ENCODE peak calls at places on chromosomes 12 and 14, in eight cellular contexts. P is GM12865, O is AG09309, D is fibroblast of lung, C is fibroblast of pulmonary artery, I is Calu3, X is GM13977, Z is heart right ventricle. V is an unnamed sample.

GRCh38 chr12:10354502-10354901 is 35.3 kb downstream of the KLRK1 start:
- DNase-seq in O (no peak), P (no peak), C (peak), I (no peak), D (no peak), Z (no peak), X (no peak), V (no peak)

GRCh38 chr14:90088160-90088559 is 26.4 kb downstream of the KCNK13 start:
- DNase-seq in O (peak), I (no peak), Z (no peak), P (no peak), X (no peak), C (no peak), D (peak), V (no peak)

GRCh38 chr12:12439636-12440035 is 82.8 kb downstream of the BORCS5 start:
- DNase-seq in X (no peak), P (no peak), D (peak), Z (no peak), I (peak), C (peak), O (no peak), V (peak)

GRCh38 chr12:123067654-123068053 is 83.2 kb downstream of the PITPNM2 start:
- DNase-seq in I (no peak), D (no peak), Z (peak), X (no peak), P (no peak), O (no peak), C (no peak), V (no peak)

GRCh38 chr14:32078794-32079663 is 1.9 kb downstream of the ARHGAP5 start:
- DNase-seq in O (no peak), Z (no peak), I (no peak), X (no peak), P (peak), D (peak), C (peak), V (peak)

GRCh38 chr14:22375321-22375930 is 213.6 kb downstream of the DAD1 start:
- DNase-seq in C (peak), P (peak), X (no peak), D (peak), Z (no peak), O (no peak), I (peak), V (no peak)

GRCh38 chr14:91985008-91985407 is 37.5 kb upstream of the FBLN5 start:
- DNase-seq in D (peak), O (no peak), X (no peak), I (no peak), C (peak), P (no peak), Z (no peak), V (no peak)

GRCh38 chr12:7374423-7375144 is 69.4 kb downstream of the CD163L1 start:
- DNase-seq in I (peak), O (peak), D (no peak), Z (peak), X (peak), P (peak), C (peak), V (peak)

GRCh38 chr14:102923920-102924486 is 1.5 kb downstream of the AMN start:
- DNase-seq in P (no peak), X (no peak), O (no peak), D (no peak), C (no peak), I (no peak), Z (no peak), V (no peak)

GRCh38 chr12:19444097-19444496 is 4.8 kb downstream of the AEBP2 start:
- DNase-seq in I (no peak), P (no peak), D (no peak), X (no peak), C (no peak), O (no peak), Z (no peak), V (no peak)

GRCh38 chr12:116125981-116126566 is 151.4 kb downstream of the MED13L start:
- DNase-seq in I (no peak), D (peak), C (no peak), P (no peak), O (no peak), X (no peak), Z (no peak), V (no peak)

GRCh38 chr12:114265036-114265435 is 140.9 kb downstream of the TBX5 start:
- DNase-seq in Z (peak), O (no peak), I (no peak), D (peak), C (no peak), P (no peak), X (no peak), V (no peak)

GRCh38 chr14:99971929-99972747 is 93.1 kb upstream of the EVL start:
- DNase-seq in D (no peak), X (no peak), P (peak), I (no peak), O (no peak), Z (peak), C (no peak), V (peak)

GRCh38 chr14:61761557-61761956 is 663 bp upstream of the SNAPC1 start:
- DNase-seq in D (no peak), C (no peak), Z (no peak), I (no peak), X (no peak), P (no peak), O (no peak), V (peak)

GRCh38 chr14:100292301-100292775 is 13.9 kb downstream of the SLC25A29 start:
- DNase-seq in X (no peak), P (no peak), O (no peak), I (no peak), D (no peak), C (no peak), Z (no peak), V (no peak)

GRCh38 chr12:22169281-22169824 is 123.3 kb downstream of the CMAS start:
- DNase-seq in X (no peak), D (no peak), O (no peak), P (no peak), I (no peak), C (no peak), Z (no peak), V (no peak)

GRCh38 chr12:22172501-22172900 is 126.5 kb downstream of the CMAS start:
- DNase-seq in Z (no peak), P (no peak), X (no peak), I (no peak), C (no peak), D (no peak), O (no peak), V (no peak)

DNA sequence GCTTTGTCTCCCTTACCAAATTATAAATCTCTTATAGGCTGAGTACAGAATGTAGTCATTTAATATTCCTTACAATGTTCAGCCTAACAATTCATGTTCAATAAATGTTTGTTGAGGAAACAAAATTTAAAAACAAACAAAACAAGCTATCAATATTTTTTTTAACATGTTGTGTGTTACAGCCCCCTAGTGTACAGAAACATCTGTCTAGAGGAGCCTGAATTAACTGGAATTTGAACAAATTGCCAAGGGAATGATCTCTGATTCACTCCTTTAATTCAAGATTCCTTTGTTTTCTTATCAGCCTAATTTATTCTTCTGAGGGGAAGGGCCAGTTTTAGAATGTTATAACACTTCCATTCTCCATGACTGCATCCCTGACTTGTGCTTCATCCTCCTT is 127.1 kb downstream of the CMAS start:
- DNase-seq in X (no peak), D (no peak), P (no peak), I (no peak), O (no peak), C (peak), Z (no peak), V (no peak)
- TF ChIP-seq CTCF in X (peak), D (peak), P (no peak), I (no peak), O (no peak), C (peak), Z (peak), V (peak)

DNA sequence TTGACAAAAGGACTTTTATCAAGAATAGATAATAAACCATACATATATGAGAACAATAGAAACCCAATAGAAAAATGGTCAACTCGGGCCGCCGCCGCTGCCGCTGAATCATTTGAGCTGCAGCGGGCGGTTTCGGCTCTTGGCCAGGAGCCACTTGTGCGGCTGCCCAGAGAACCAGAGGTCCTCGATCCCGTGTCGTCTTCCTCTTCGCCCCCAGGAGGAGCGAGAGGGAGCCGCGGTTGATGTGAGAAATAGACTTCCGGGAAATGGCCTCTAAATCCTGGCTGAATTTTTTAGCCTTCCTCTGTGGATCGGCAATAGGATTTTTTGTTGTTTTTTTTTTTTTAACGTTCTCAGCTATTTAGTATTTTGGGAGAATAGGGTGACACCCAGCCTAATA is 44.8 kb downstream of the CPSF6 start:
- DNase-seq in Z (peak), O (no peak), P (no peak), D (peak), C (peak), I (peak), X (no peak), V (peak)
- TF ChIP-seq CTCF in Z (peak), O (peak), P (no peak), D (no peak), C (peak), I (no peak), X (no peak), V (no peak)

GRCh38 chr14:104138098-104138890 is at the start of gene KIF26A:
- DNase-seq in O (no peak), P (no peak), Z (peak), X (no peak), I (no peak), C (no peak), D (no peak), V (peak)

GRCh38 chr14:104135904-104136471 is 2.4 kb upstream of the KIF26A start:
- DNase-seq in D (no peak), O (no peak), C (no peak), I (no peak), X (no peak), P (no peak), Z (peak), V (no peak)

GRCh38 chr14:104137297-104138097 is 890 bp upstream of the KIF26A start:
- DNase-seq in C (peak), I (peak), O (no peak), Z (peak), D (peak), X (peak), P (peak), V (peak)

GRCh38 chr14:104135121-104135903 is 3.1 kb upstream of the KIF26A start:
- DNase-seq in Z (peak), I (peak), P (peak), X (no peak), D (peak), O (no peak), C (peak), V (peak)

GRCh38 chr14:104136472-104137296 is 1.7 kb upstream of the KIF26A start:
- DNase-seq in Z (peak), P (no peak), X (no peak), I (no peak), C (no peak), O (no peak), D (no peak), V (peak)
- TF ChIP-seq CTCF in Z (no peak), P (no peak), X (no peak), I (no peak), C (no peak), O (no peak), D (no peak), V (no peak)

GRCh38 chr12:3964404-3964803 is 91.2 kb upstream of the PARP11 start:
- DNase-seq in D (no peak), P (peak), C (no peak), X (peak), Z (no peak), O (no peak), I (no peak), V (peak)
- TF ChIP-seq CTCF in D (peak), P (peak), C (peak), X (peak), Z (peak), O (peak), I (no peak), V (no peak)

GRCh38 chr12:52242442-52243263 is 9.6 kb downstream of the KRT7 start:
- DNase-seq in D (no peak), C (no peak), X (peak), Z (no peak), P (no peak), I (no peak), O (no peak), V (no peak)

GRCh38 chr12:52238916-52239649 is 6.0 kb downstream of the KRT7 start:
- DNase-seq in P (no peak), Z (no peak), X (no peak), I (no peak), D (no peak), C (no peak), O (no peak), V (no peak)

GRCh38 chr12:52239767-52240166 is 6.7 kb downstream of the KRT7 start:
- DNase-seq in C (no peak), Z (no peak), X (no peak), D (no peak), P (no peak), O (no peak), I (no peak), V (no peak)

GRCh38 chr12:52243264-52243773 is 10.3 kb downstream of the KRT7 start:
- DNase-seq in C (no peak), X (peak), Z (no peak), I (peak), D (peak), P (no peak), O (no peak), V (no peak)

DNA sequence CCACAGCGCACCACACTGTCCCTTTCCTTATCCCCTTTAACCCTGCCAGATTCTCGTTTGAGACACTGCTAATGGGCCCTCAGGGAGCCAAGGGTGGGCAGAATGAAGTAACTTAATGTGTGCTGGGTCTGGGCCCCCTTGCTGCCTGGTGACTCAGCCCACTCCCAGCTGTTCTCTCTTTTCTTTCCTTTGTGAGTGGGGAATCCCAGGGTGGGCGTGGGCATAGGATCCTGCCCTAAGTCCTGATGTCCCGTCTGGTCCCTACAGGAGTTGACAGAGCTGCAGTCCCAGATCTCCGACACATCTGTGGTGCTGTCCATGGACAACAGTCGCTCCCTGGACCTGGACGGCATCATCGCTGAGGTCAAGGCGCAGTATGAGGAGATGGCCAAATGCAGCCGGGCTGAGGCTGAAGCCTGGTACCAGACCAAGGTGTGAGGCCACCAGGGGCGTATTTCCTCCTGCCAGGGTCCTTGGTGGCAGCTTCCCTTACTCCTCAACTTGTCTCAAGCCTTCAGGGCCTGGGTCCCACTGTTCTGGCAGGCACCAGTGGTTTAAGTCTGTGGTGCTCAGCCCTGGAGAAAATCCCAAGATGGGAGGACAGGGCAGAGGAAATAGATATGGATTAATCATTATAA is 8.3 kb downstream of the KRT7 start:
- DNase-seq in D (no peak), P (no peak), O (no peak), Z (no peak), I (peak), C (no peak), X (no peak), V (no peak)
- TF ChIP-seq CTCF in D (no peak), P (no peak), O (no peak), Z (no peak), I (no peak), C (no peak), X (no peak), V (no peak)

GRCh38 chr14:76698631-76699030 is 62.6 kb upstream of the VASH1 start:
- DNase-seq in X (no peak), Z (no peak), C (no peak), O (no peak), I (no peak), D (no peak), P (no peak), V (no peak)
- TF ChIP-seq CTCF in X (no peak), Z (no peak), C (no peak), O (no peak), I (no peak), D (no peak), P (no peak), V (no peak)

DNA sequence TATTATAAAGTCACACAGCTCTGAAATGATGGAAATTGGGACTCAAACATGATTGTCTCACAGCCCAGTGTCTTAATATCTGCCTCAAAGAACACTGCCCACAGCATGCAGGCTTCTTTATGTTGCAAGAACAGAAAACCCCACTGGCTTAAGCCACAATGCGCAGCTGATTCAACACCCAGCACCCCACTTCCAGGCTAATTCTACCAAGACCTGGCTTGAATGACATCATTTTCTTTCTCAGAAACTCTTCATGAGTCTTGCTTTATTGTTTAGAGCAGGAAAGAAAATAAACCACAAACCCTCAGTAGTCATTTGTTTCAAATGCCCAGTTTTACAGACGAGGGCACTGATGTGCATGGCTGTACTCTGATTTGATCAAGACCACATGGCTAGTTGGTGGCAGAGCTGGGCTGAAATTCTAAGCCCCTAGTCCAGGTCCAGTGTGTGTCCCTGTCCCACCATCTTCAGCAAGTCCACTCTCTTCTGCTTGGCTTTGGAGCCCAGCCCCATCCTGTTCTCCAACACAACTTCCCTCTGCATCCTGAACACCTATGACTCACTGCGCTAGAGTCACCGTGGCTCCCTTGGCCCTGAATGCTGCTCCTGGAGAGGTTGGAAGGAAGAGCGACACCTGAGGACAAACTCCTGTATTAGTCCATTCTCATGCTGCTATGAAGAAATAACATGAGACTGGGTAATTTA is 50.3 kb upstream of the SRSF5 start:
- DNase-seq in D (peak), X (peak), P (no peak), Z (no peak), C (peak), O (peak), I (no peak), V (peak)
- TF ChIP-seq CTCF in D (no peak), X (no peak), P (no peak), Z (peak), C (peak), O (peak), I (no peak), V (no peak)

DNA sequence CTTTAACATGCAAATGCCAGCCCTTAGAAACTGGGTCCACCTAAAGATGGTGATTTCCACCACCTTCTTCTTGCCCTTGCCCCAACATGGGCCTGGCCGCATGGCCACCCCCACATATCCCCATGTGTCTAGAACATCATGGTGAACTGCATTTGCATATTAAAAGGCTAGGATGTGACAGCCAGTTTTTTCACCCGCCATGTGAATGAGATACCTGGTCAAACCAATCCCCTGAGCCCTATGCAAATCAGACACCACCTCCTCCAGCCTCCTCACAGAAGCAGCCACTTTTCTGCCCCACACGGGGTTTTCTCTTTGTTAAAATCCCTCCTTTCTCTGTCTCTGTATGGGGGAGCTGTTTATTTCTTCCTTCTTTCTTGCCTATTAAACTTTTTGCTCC is 1322.5 kb downstream of the FSCB start:
- DNase-seq in X (no peak), P (no peak), O (no peak), Z (no peak), I (no peak), D (no peak), C (no peak), V (no peak)
- TF ChIP-seq CTCF in X (no peak), P (no peak), O (no peak), Z (no peak), I (no peak), D (no peak), C (no peak), V (no peak)

GRCh38 chr12:124578445-124578844 is 11.0 kb upstream of the NCOR2 start:
- DNase-seq in C (no peak), Z (no peak), P (no peak), X (no peak), O (no peak), I (no peak), D (no peak), V (no peak)
- TF ChIP-seq CTCF in C (no peak), Z (no peak), P (no peak), X (no peak), O (no peak), I (no peak), D (peak), V (no peak)

V was measured in activated CD8-positive, alpha-beta T cell treated with anti-CD3 and anti-CD28 coated beads for 36 hours.